ENCODE peak calls at places on chromosomes 13 and 19, in seven cellular contexts. U is AG10803; H is effector memory CD8-positive, alpha-beta T cell; L is germinal center; O is CD8-positive, alpha-beta memory T cell; G is kidney epithelial cell; P is SJSA1. X is an unnamed sample.

GRCh38 chr19:40802300-40803169 is 3.5 kb downstream of the EGLN2 start:
- DNase-seq in L (no peak), P (no peak), G (no peak), H (no peak), U (no peak), O (no peak), X (no peak)

GRCh38 chr19:39119830-39120229 is 5.8 kb upstream of the PAK4 start:
- DNase-seq in U (no peak), P (no peak), H (no peak), L (no peak), O (no peak), G (no peak), X (no peak)

GRCh38 chr19:4108767-4109625 is 14.9 kb downstream of the MAP2K2 start:
- DNase-seq in U (no peak), H (peak; percentile 82), L (peak; percentile 72), G (no peak), P (no peak), O (peak; percentile 76), X (no peak)

GRCh38 chr13:97295279-97296182 is 73.4 kb downstream of the MBNL2 start:
- DNase-seq in G (no peak), L (no peak), U (peak; percentile 53), P (no peak), O (no peak), H (no peak), X (peak; percentile 92)

GRCh38 chr13:26517931-26518330 is 39.6 kb upstream of the WASF3 start:
- DNase-seq in H (no peak), L (no peak), P (no peak), U (no peak), G (no peak), O (no peak), X (no peak)

GRCh38 chr19:40650749-40651305 is 39.6 kb downstream of the NUMBL start:
- DNase-seq in L (no peak), H (no peak), G (no peak), U (peak; percentile 98), P (no peak), O (no peak), X (no peak)

GRCh38 chr19:43769256-43769655 is 11.5 kb downstream of the KCNN4 start:
- DNase-seq in G (no peak), U (no peak), P (no peak), L (no peak), H (no peak), O (no peak), X (no peak)

GRCh38 chr13:21478881-21479808 is 20.0 kb upstream of the ZDHHC20 start:
- DNase-seq in L (peak; percentile 28), O (no peak), H (peak; percentile 61), G (peak; percentile 34), U (peak; percentile 77), P (no peak), X (peak; percentile 77)

GRCh38 chr19:56973713-56974553 is 133.4 kb upstream of the PEG3 start:
- DNase-seq in G (no peak), O (no peak), L (no peak), U (no peak), H (no peak), P (no peak), X (no peak)

GRCh38 chr13:79491715-79492114 is 10.8 kb downstream of the NDFIP2 start:
- DNase-seq in L (no peak), U (peak; percentile 93), G (no peak), O (no peak), H (no peak), P (no peak), X (peak; percentile 62)

GRCh38 chr19:48964205-48965032 is 690 bp upstream of the FTL start:
- DNase-seq in U (peak; percentile 76), L (no peak), G (no peak), H (no peak), O (no peak), P (no peak), X (no peak)

GRCh38 chr19:3672575-3672948 is 27.7 kb downstream of the PIP5K1C start:
- DNase-seq in U (no peak), P (no peak), G (no peak), L (no peak), H (no peak), O (no peak), X (no peak)

GRCh38 chr13:51523082-51523518 is 61.2 kb upstream of the WDFY2 start:
- DNase-seq in O (peak; percentile 5), H (peak; percentile 37), U (peak; percentile 68), L (no peak), P (no peak), G (peak; percentile 18), X (peak; percentile 72)

GRCh38 chr19:46963093-46963734 is 56.4 kb upstream of the NPAS1 start:
- DNase-seq in U (peak; percentile 99), H (no peak), G (no peak), L (no peak), O (no peak), P (peak; percentile 91), X (peak; percentile 41)

GRCh38 chr13:101979825-101980224 is 422.0 kb downstream of the FGF14 start:
- DNase-seq in L (no peak), O (no peak), U (no peak), H (no peak), G (no peak), P (no peak), X (no peak)

GRCh38 chr19:14055396-14055795 is 6.5 kb downstream of the PALM3 start:
- DNase-seq in U (no peak), L (no peak), H (no peak), G (no peak), P (no peak), O (no peak), X (no peak)

GRCh38 chr13:47426126-47426849 is 529.4 kb upstream of the HTR2A start:
- DNase-seq in O (no peak), U (peak; percentile 88), L (no peak), P (peak; percentile 44), H (no peak), G (peak; percentile 19), X (peak; percentile 81)

GRCh38 chr13:93413972-93414717 is 187.5 kb downstream of the GPC6 start:
- DNase-seq in P (no peak), U (no peak), O (no peak), H (no peak), G (no peak), L (no peak), X (no peak)

GRCh38 chr13:44050450-44051063 is 170.9 kb downstream of the LACC1 start:
- DNase-seq in O (no peak), G (no peak), P (no peak), H (peak; percentile 5), L (peak; percentile 9), U (peak; percentile 27), X (peak; percentile 62)

GRCh38 chr13:112859817-112860190 is 109.2 kb upstream of the MCF2L start:
- DNase-seq in P (no peak), O (no peak), H (no peak), L (peak; percentile 25), G (peak; percentile 62), U (peak; percentile 6), X (peak; percentile 27)

GRCh38 chr13:25214371-25215252 is 42.5 kb upstream of the AMER2 start:
- DNase-seq in O (no peak), U (peak; percentile 35), G (no peak), H (no peak), P (no peak), L (no peak), X (peak; percentile 61)

GRCh38 chr19:19554074-19555023 is 16.3 kb downstream of the CILP2 start:
- DNase-seq in U (peak; percentile 40), G (no peak), H (peak; percentile 48), L (peak; percentile 71), P (no peak), O (peak; percentile 37), X (peak; percentile 55)

GRCh38 chr19:45780448-45781281 is 1.6 kb downstream of the DMPK start:
- DNase-seq in H (no peak), G (no peak), L (no peak), U (no peak), P (no peak), O (no peak), X (no peak)

GRCh38 chr13:59121507-59121906 is 1042.2 kb downstream of the DIAPH3 start:
- DNase-seq in U (no peak), G (no peak), L (no peak), O (no peak), P (no peak), H (no peak), X (peak; percentile 12)

GRCh38 chr13:34462843-34463242 is 479.2 kb upstream of the NBEA start:
- DNase-seq in P (peak; percentile 64), H (no peak), U (peak; percentile 64), O (no peak), L (no peak), G (peak; percentile 37), X (peak; percentile 92)

GRCh38 chr19:34959021-34959420 is 5.0 kb downstream of the ZNF792 start:
- DNase-seq in H (no peak), L (no peak), P (no peak), O (no peak), U (no peak), G (no peak), X (no peak)

GRCh38 chr19:38691938-38692457 is 44.5 kb downstream of the ACTN4 start:
- DNase-seq in H (no peak), U (peak; percentile 98), L (no peak), G (peak; percentile 84), P (peak; percentile 98), O (no peak), X (no peak)

GRCh38 chr13:59531571-59532091 is 632.1 kb downstream of the DIAPH3 start:
- DNase-seq in H (no peak), G (peak; percentile 50), L (no peak), P (peak; percentile 88), O (no peak), U (peak; percentile 44), X (peak; percentile 77)

GRCh38 chr19:50838239-50838638 is 4.9 kb upstream of the KLK15 start:
- DNase-seq in L (no peak), P (no peak), H (no peak), O (no peak), G (no peak), U (no peak), X (peak; percentile 55)

GRCh38 chr19:44653977-44654784 is 10.5 kb downstream of the PVR start:
- DNase-seq in P (no peak), O (peak; percentile 37), G (no peak), L (peak; percentile 90), U (peak; percentile 63), H (peak; percentile 39), X (peak; percentile 48)

GRCh38 chr19:29202281-29202680 is 10.7 kb downstream of the UQCRFS1 start:
- DNase-seq in L (no peak), P (no peak), H (no peak), O (no peak), G (no peak), U (no peak), X (no peak)

GRCh38 chr13:47420568-47420967 is 523.7 kb upstream of the HTR2A start:
- DNase-seq in O (no peak), U (peak; percentile 27), P (peak; percentile 51), L (no peak), G (no peak), H (no peak), X (peak; percentile 72)

GRCh38 chr19:54379187-54379678 is 14.5 kb upstream of the LAIR1 start:
- DNase-seq in H (no peak), G (no peak), O (no peak), U (no peak), L (no peak), P (no peak), X (no peak)

GRCh38 chr19:1941146-1942077 is at the start of gene CSNK1G2:
- DNase-seq in P (no peak), U (no peak), G (no peak), L (no peak), H (no peak), O (no peak), X (no peak)

GRCh38 chr13:39347926-39348901 is 254.8 kb downstream of the LHFPL6 start:
- DNase-seq in H (no peak), O (no peak), L (no peak), P (no peak), G (no peak), U (no peak), X (no peak)

GRCh38 chr13:32733685-32734084 is 147.4 kb downstream of the PDS5B start:
- DNase-seq in H (no peak), L (no peak), U (no peak), P (no peak), O (no peak), G (no peak), X (no peak)

GRCh38 chr19:35509018-35509652 is 4.3 kb downstream of the DMKN start:
- DNase-seq in G (peak; percentile 34), L (no peak), H (peak; percentile 47), O (no peak), P (no peak), U (no peak), X (peak; percentile 67)

GRCh38 chr19:38079926-38080380 is 144.1 kb downstream of the DPF1 start:
- DNase-seq in U (peak; percentile 89), H (no peak), O (no peak), L (peak; percentile 38), P (peak; percentile 54), G (peak; percentile 77), X (peak; percentile 86)